ENCODE peak calls at places on chromosome 17, in seven cellular contexts. One of them, this sample, is unnamed. For H3K36me3 and H3K4me1, the result is how much of the 10 kb centered on the place peaks cover.

GRCh38 chr17:82838386-82839063 is 1.3 kb downstream of the ZNF750 start:
- DNase-seq in A673: peak
- DNase-seq in CD4-positive, alpha-beta memory T cell: no peak
- DNase-seq in left ventricle myocardium inferior: no peak
- DNase-seq in RWPE2: peak
- DNase-seq in upper lobe of left lung: peak
- DNase-seq in effector memory CD4-positive, alpha-beta T cell: no peak
- DNase-seq in this sample: no peak

GRCh38 chr17:57295526-57296023 is 39.3 kb downstream of the MSI2 start:
- DNase-seq in CD4-positive, alpha-beta memory T cell: no peak
- DNase-seq in effector memory CD4-positive, alpha-beta T cell: no peak
- DNase-seq in upper lobe of left lung: no peak
- DNase-seq in RWPE2: no peak
- DNase-seq in left ventricle myocardium inferior: no peak
- DNase-seq in A673: peak
- DNase-seq in this sample: no peak

GRCh38 chr17:55710410-55710809 is 12.3 kb downstream of the TMEM100 start:
- DNase-seq in upper lobe of left lung: no peak
- DNase-seq in effector memory CD4-positive, alpha-beta T cell: no peak
- DNase-seq in RWPE2: no peak
- DNase-seq in left ventricle myocardium inferior: no peak
- DNase-seq in A673: peak
- DNase-seq in CD4-positive, alpha-beta memory T cell: no peak
- DNase-seq in this sample: no peak

GRCh38 chr17:57948555-57949420 is 6.4 kb downstream of the CUEDC1 start:
- DNase-seq in RWPE2: no peak
- DNase-seq in CD4-positive, alpha-beta memory T cell: no peak
- DNase-seq in upper lobe of left lung: peak
- DNase-seq in left ventricle myocardium inferior: no peak
- DNase-seq in effector memory CD4-positive, alpha-beta T cell: no peak
- DNase-seq in A673: peak
- DNase-seq in this sample: no peak

GRCh38 chr17:62093188-62094155 is 28.4 kb upstream of the MED13 start:
- DNase-seq in upper lobe of left lung: no peak
- DNase-seq in A673: no peak
- DNase-seq in RWPE2: peak
- DNase-seq in CD4-positive, alpha-beta memory T cell: no peak
- DNase-seq in effector memory CD4-positive, alpha-beta T cell: no peak
- DNase-seq in left ventricle myocardium inferior: no peak
- DNase-seq in this sample: no peak

GRCh38 chr17:35801583-35802224 is 6.3 kb upstream of the MMP28 start:
- DNase-seq in RWPE2: no peak
- DNase-seq in effector memory CD4-positive, alpha-beta T cell: no peak
- DNase-seq in left ventricle myocardium inferior: peak
- DNase-seq in upper lobe of left lung: peak
- DNase-seq in CD4-positive, alpha-beta memory T cell: no peak
- DNase-seq in A673: peak
- DNase-seq in this sample: no peak

GRCh38 chr17:75340636-75341035 is 51.4 kb upstream of the SLC25A19 start:
- DNase-seq in effector memory CD4-positive, alpha-beta T cell: no peak
- DNase-seq in A673: no peak
- DNase-seq in left ventricle myocardium inferior: no peak
- DNase-seq in CD4-positive, alpha-beta memory T cell: no peak
- DNase-seq in RWPE2: no peak
- DNase-seq in upper lobe of left lung: no peak
- DNase-seq in this sample: no peak

GRCh38 chr17:42313773-42314566 is 25.7 kb downstream of the STAT5A start:
- DNase-seq in RWPE2: no peak
- DNase-seq in effector memory CD4-positive, alpha-beta T cell: no peak
- DNase-seq in A673: no peak
- DNase-seq in upper lobe of left lung: no peak
- DNase-seq in left ventricle myocardium inferior: no peak
- DNase-seq in CD4-positive, alpha-beta memory T cell: no peak
- DNase-seq in this sample: no peak

GRCh38 chr17:8409966-8410881 is 12.6 kb upstream of the RNF222 start:
- DNase-seq in A673: peak
- DNase-seq in left ventricle myocardium inferior: peak
- DNase-seq in upper lobe of left lung: peak
- DNase-seq in effector memory CD4-positive, alpha-beta T cell: peak
- DNase-seq in CD4-positive, alpha-beta memory T cell: peak
- DNase-seq in RWPE2: peak
- DNase-seq in this sample: peak

GRCh38 chr17:64687959-64688358 is 25.9 kb upstream of the SMURF2 start:
- DNase-seq in left ventricle myocardium inferior: no peak
- DNase-seq in RWPE2: no peak
- DNase-seq in A673: no peak
- DNase-seq in effector memory CD4-positive, alpha-beta T cell: no peak
- DNase-seq in upper lobe of left lung: no peak
- DNase-seq in CD4-positive, alpha-beta memory T cell: no peak
- DNase-seq in this sample: no peak

GRCh38 chr17:11803635-11804034 is 193.6 kb downstream of the ZNF18 start:
- DNase-seq in upper lobe of left lung: no peak
- DNase-seq in effector memory CD4-positive, alpha-beta T cell: no peak
- DNase-seq in left ventricle myocardium inferior: no peak
- DNase-seq in CD4-positive, alpha-beta memory T cell: no peak
- DNase-seq in A673: peak
- DNase-seq in RWPE2: no peak
- DNase-seq in this sample: no peak

GRCh38 chr17:64459284-64459747 is 10.4 kb downstream of the MILR1 start:
- DNase-seq in RWPE2: no peak
- DNase-seq in upper lobe of left lung: no peak
- DNase-seq in left ventricle myocardium inferior: no peak
- DNase-seq in A673: no peak
- DNase-seq in effector memory CD4-positive, alpha-beta T cell: no peak
- DNase-seq in CD4-positive, alpha-beta memory T cell: no peak
- DNase-seq in this sample: no peak

GRCh38 chr17:68461589-68461988 is 4.3 kb upstream of the WIPI1 start:
- DNase-seq in left ventricle myocardium inferior: no peak
- DNase-seq in RWPE2: no peak
- DNase-seq in CD4-positive, alpha-beta memory T cell: no peak
- DNase-seq in A673: no peak
- DNase-seq in upper lobe of left lung: peak
- DNase-seq in effector memory CD4-positive, alpha-beta T cell: no peak
- DNase-seq in this sample: no peak

GRCh38 chr17:33871720-33872535 is 383.2 kb upstream of the CCL2 start:
- DNase-seq in left ventricle myocardium inferior: no peak
- DNase-seq in RWPE2: peak
- DNase-seq in A673: no peak
- DNase-seq in CD4-positive, alpha-beta memory T cell: no peak
- DNase-seq in effector memory CD4-positive, alpha-beta T cell: no peak
- DNase-seq in upper lobe of left lung: no peak
- DNase-seq in this sample: no peak

GRCh38 chr17:41308918-41309359 is at the start of gene KRTAP16-1:
- DNase-seq in RWPE2: no peak
- DNase-seq in left ventricle myocardium inferior: no peak
- DNase-seq in CD4-positive, alpha-beta memory T cell: no peak
- DNase-seq in A673: no peak
- DNase-seq in upper lobe of left lung: no peak
- DNase-seq in effector memory CD4-positive, alpha-beta T cell: peak
- DNase-seq in this sample: no peak

GRCh38 chr17:19719365-19720209 is 3.2 kb upstream of the SLC47A2 start:
- DNase-seq in RWPE2: peak
- DNase-seq in A673: no peak
- DNase-seq in effector memory CD4-positive, alpha-beta T cell: no peak
- DNase-seq in CD4-positive, alpha-beta memory T cell: no peak
- DNase-seq in left ventricle myocardium inferior: no peak
- DNase-seq in upper lobe of left lung: no peak
- DNase-seq in this sample: no peak

GRCh38 chr17:61362852-61363600 is 36.6 kb upstream of the TBX2 start:
- DNase-seq in left ventricle myocardium inferior: no peak
- DNase-seq in effector memory CD4-positive, alpha-beta T cell: no peak
- DNase-seq in CD4-positive, alpha-beta memory T cell: no peak
- DNase-seq in RWPE2: no peak
- DNase-seq in A673: no peak
- DNase-seq in upper lobe of left lung: no peak
- DNase-seq in this sample: no peak

GRCh38 chr17:7704601-7705268 is at the start of gene EFNB3:
- DNase-seq in left ventricle myocardium inferior: no peak
- DNase-seq in CD4-positive, alpha-beta memory T cell: no peak
- DNase-seq in upper lobe of left lung: no peak
- DNase-seq in A673: peak
- DNase-seq in RWPE2: no peak
- DNase-seq in effector memory CD4-positive, alpha-beta T cell: no peak
- DNase-seq in this sample: no peak

DNA sequence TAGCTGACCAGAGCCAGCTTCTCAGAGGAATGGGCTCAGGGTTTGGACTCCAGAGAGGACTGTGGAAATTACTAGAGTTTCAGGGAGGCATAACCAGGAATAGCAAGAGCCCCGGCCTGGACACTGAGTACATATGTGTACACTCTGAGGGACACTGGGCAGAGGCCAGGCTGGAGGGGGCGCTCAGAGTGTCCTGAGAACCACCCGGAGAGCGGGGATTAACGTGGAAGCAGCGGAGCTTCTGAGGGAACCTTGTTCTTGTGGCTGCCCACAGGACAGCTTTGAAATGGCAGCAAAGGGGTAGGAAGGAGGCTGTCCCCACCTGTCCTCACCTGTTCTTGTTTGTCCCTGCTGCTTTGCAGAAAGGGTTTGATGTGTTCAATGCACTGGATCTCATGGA is 27.8 kb downstream of the PLCD3 start:
- DNase-seq in effector memory CD4-positive, alpha-beta T cell: no peak
- DNase-seq in left ventricle myocardium inferior: no peak
- DNase-seq in CD4-positive, alpha-beta memory T cell: no peak
- DNase-seq in upper lobe of left lung: no peak
- DNase-seq in RWPE2: no peak
- DNase-seq in A673: no peak
- DNase-seq in this sample: no peak
- H3K36me3 ChIP-seq in effector memory CD4-positive, alpha-beta T cell: half or more
- H3K36me3 ChIP-seq in left ventricle myocardium inferior: half or more
- H3K36me3 ChIP-seq in CD4-positive, alpha-beta memory T cell: half or more
- H3K36me3 ChIP-seq in upper lobe of left lung: under half
- H3K36me3 ChIP-seq in RWPE2: half or more
- H3K36me3 ChIP-seq in A673: under half
- H3K36me3 ChIP-seq in this sample: under half

GRCh38 chr17:79534851-79535727 is 75.8 kb downstream of the RBFOX3 start:
- DNase-seq in CD4-positive, alpha-beta memory T cell: no peak
- DNase-seq in RWPE2: no peak
- DNase-seq in upper lobe of left lung: no peak
- DNase-seq in A673: no peak
- DNase-seq in left ventricle myocardium inferior: no peak
- DNase-seq in effector memory CD4-positive, alpha-beta T cell: no peak
- DNase-seq in this sample: no peak

GRCh38 chr17:79537061-79537460 is 73.8 kb downstream of the RBFOX3 start:
- DNase-seq in effector memory CD4-positive, alpha-beta T cell: no peak
- DNase-seq in A673: no peak
- DNase-seq in RWPE2: no peak
- DNase-seq in left ventricle myocardium inferior: no peak
- DNase-seq in CD4-positive, alpha-beta memory T cell: no peak
- DNase-seq in upper lobe of left lung: no peak
- DNase-seq in this sample: no peak

GRCh38 chr17:79534111-79534510 is 76.7 kb downstream of the RBFOX3 start:
- DNase-seq in CD4-positive, alpha-beta memory T cell: no peak
- DNase-seq in effector memory CD4-positive, alpha-beta T cell: no peak
- DNase-seq in upper lobe of left lung: no peak
- DNase-seq in A673: no peak
- DNase-seq in RWPE2: no peak
- DNase-seq in left ventricle myocardium inferior: no peak
- DNase-seq in this sample: no peak

GRCh38 chr17:79536212-79536840 is 74.5 kb downstream of the RBFOX3 start:
- DNase-seq in RWPE2: no peak
- DNase-seq in CD4-positive, alpha-beta memory T cell: no peak
- DNase-seq in left ventricle myocardium inferior: no peak
- DNase-seq in effector memory CD4-positive, alpha-beta T cell: no peak
- DNase-seq in A673: no peak
- DNase-seq in upper lobe of left lung: no peak
- DNase-seq in this sample: no peak

DNA sequence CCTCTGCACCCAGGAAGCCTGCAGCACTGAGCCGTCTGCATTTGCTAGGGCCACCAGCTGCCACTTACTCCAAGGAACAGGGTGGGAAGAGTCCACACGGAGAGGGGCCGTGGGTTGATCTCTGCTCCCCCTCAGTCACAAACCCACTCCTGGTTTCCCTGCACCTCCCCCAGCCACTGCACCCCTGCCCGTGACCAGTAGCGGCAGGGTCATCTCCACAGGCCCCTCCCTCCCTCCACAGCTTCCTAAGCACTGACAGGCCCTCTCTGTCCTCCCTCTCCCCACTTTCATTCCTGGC is 75.2 kb downstream of the RBFOX3 start:
- DNase-seq in CD4-positive, alpha-beta memory T cell: no peak
- DNase-seq in A673: no peak
- DNase-seq in upper lobe of left lung: no peak
- DNase-seq in effector memory CD4-positive, alpha-beta T cell: no peak
- DNase-seq in RWPE2: no peak
- DNase-seq in left ventricle myocardium inferior: no peak
- DNase-seq in this sample: no peak
- H3K27ac ChIP-seq in CD4-positive, alpha-beta memory T cell: no peak
- H3K27ac ChIP-seq in A673: no peak
- H3K27ac ChIP-seq in upper lobe of left lung: no peak
- H3K27ac ChIP-seq in effector memory CD4-positive, alpha-beta T cell: no peak
- H3K27ac ChIP-seq in RWPE2: no peak
- H3K27ac ChIP-seq in left ventricle myocardium inferior: no peak
- H3K27ac ChIP-seq in this sample: no peak

GRCh38 chr17:76432712-76433336 is 20.1 kb downstream of the UBE2O start:
- DNase-seq in CD4-positive, alpha-beta memory T cell: no peak
- DNase-seq in upper lobe of left lung: no peak
- DNase-seq in left ventricle myocardium inferior: no peak
- DNase-seq in A673: peak
- DNase-seq in RWPE2: no peak
- DNase-seq in effector memory CD4-positive, alpha-beta T cell: no peak
- DNase-seq in this sample: no peak
- H3K4me1 ChIP-seq in CD4-positive, alpha-beta memory T cell: under half
- H3K4me1 ChIP-seq in upper lobe of left lung: under half
- H3K4me1 ChIP-seq in left ventricle myocardium inferior: half or more
- H3K4me1 ChIP-seq in A673: under half
- H3K4me1 ChIP-seq in RWPE2: under half
- H3K4me1 ChIP-seq in effector memory CD4-positive, alpha-beta T cell: under half
- H3K4me1 ChIP-seq in this sample: under half

DNA sequence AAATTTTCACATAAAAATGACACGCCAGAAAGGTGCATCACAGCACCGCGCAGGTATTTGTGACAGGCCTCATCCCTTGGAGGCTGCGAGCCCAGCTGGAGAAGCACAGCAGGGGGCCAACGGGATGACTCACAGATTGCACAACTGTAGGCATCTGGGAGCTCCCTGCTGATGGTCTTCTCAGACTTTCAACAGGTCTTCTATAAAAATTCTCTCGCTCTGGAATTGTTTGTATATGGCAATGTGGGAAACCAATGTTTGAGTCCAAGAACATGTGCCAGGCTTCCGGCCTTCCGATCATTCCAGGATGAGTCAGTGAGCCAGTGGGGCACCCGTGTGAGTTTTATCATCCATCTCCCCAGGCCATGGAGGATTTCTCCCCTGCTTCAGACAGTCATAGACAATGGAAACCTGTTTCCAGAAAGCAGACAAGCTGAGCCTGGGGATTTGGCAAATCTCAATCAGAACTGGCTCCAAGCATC is 24.1 kb upstream of the ADORA2B start:
- DNase-seq in effector memory CD4-positive, alpha-beta T cell: no peak
- DNase-seq in upper lobe of left lung: peak
- DNase-seq in RWPE2: peak
- DNase-seq in A673: peak
- DNase-seq in CD4-positive, alpha-beta memory T cell: no peak
- DNase-seq in left ventricle myocardium inferior: no peak
- DNase-seq in this sample: no peak
- H3K36me3 ChIP-seq in effector memory CD4-positive, alpha-beta T cell: under half
- H3K36me3 ChIP-seq in upper lobe of left lung: under half
- H3K36me3 ChIP-seq in RWPE2: under half
- H3K36me3 ChIP-seq in A673: under half
- H3K36me3 ChIP-seq in CD4-positive, alpha-beta memory T cell: under half
- H3K36me3 ChIP-seq in left ventricle myocardium inferior: under half
- H3K36me3 ChIP-seq in this sample: under half